ENCODE peak calls at places on chromosomes 6 and 20, in nine cellular contexts. H is transverse colon, S is tibial nerve, Z is epithelial cell of esophagus, Y is coronary artery, J is fibroblast of mammary gland, K is GM23338, F is stomach, U is ovary. O is an unnamed sample.
A peak's percentile ranks its signal among the peaks of the same experiment; 100 is the strongest.

GRCh38 chr6:35677456-35677855 is 11.3 kb downstream of the FKBP5 start:
- DNase-seq in S (no peak), J (no peak), K (no peak), Y (no peak), H (no peak), Z (no peak), F (peak; percentile 54), U (no peak), O (no peak)

GRCh38 chr6:2918936-2919335 is 15.8 kb upstream of the SERPINB9 start:
- DNase-seq in Y (peak; percentile 5), F (no peak), Z (no peak), K (no peak), U (no peak), H (no peak), J (no peak), S (no peak), O (no peak)

GRCh38 chr6:5619249-5619648 is 357.9 kb downstream of the FARS2 start:
- DNase-seq in J (no peak), Z (no peak), S (no peak), K (no peak), F (no peak), U (no peak), H (no peak), Y (no peak), O (no peak)

GRCh38 chr6:20882014-20882413 is 347.8 kb downstream of the CDKAL1 start:
- DNase-seq in U (no peak), J (no peak), Y (no peak), H (no peak), F (no peak), S (no peak), K (peak; percentile 87), Z (no peak), O (no peak)

GRCh38 chr20:9689041-9689440 is 149.8 kb downstream of the PAK5 start:
- DNase-seq in Y (no peak), K (no peak), H (no peak), J (no peak), U (no peak), S (no peak), Z (no peak), F (no peak), O (no peak)

GRCh38 chr20:10922941-10923340 is 249.1 kb upstream of the JAG1 start:
- DNase-seq in Z (peak; percentile 83), K (no peak), Y (no peak), J (peak; percentile 91), F (no peak), U (no peak), S (no peak), H (no peak), O (peak; percentile 84)

GRCh38 chr6:33428219-33428890 is 8.5 kb downstream of the SYNGAP1 start:
- DNase-seq in Y (no peak), J (peak; percentile 35), K (peak; percentile 57), S (no peak), Z (peak; percentile 70), U (no peak), H (peak; percentile 37), F (no peak), O (no peak)

GRCh38 chr6:121732641-121733040 is 297.2 kb downstream of the GJA1 start:
- DNase-seq in K (no peak), S (no peak), J (peak; percentile 40), U (no peak), Z (no peak), Y (no peak), H (no peak), F (no peak), O (no peak)

GRCh38 chr20:6582449-6582848 is 185.0 kb upstream of the BMP2 start:
- DNase-seq in K (no peak), S (no peak), Y (no peak), U (no peak), F (no peak), Z (peak; percentile 35), J (no peak), H (no peak), O (no peak)

GRCh38 chr6:45327956-45328522 is at the start of gene RUNX2:
- DNase-seq in Y (no peak), S (no peak), H (no peak), J (peak; percentile 95), K (peak; percentile 28), U (no peak), F (no peak), Z (peak; percentile 13), O (peak; percentile 71)

GRCh38 chr20:7375905-7376304 is 564.4 kb downstream of the HAO1 start:
- DNase-seq in S (no peak), K (peak; percentile 44), H (no peak), Z (peak; percentile 48), Y (no peak), J (peak; percentile 35), F (no peak), U (no peak), O (no peak)

GRCh38 chr6:160147146-160147536 is 25.5 kb downstream of the SLC22A1 start:
- DNase-seq in Y (no peak), H (no peak), K (no peak), Z (no peak), F (no peak), U (no peak), S (no peak), J (no peak), O (no peak)

GRCh38 chr6:7243188-7243942 is 69.6 kb downstream of the SSR1 start:
- DNase-seq in F (no peak), Z (peak; percentile 63), K (peak; percentile 91), J (peak; percentile 70), H (peak; percentile 40), S (no peak), U (peak; percentile 62), Y (no peak), O (no peak)

GRCh38 chr20:22374678-22375590 is 209.4 kb downstream of the FOXA2 start:
- DNase-seq in J (peak; percentile 61), Y (no peak), U (no peak), S (no peak), Z (peak; percentile 76), K (peak; percentile 34), F (no peak), H (no peak), O (no peak)

GRCh38 chr6:99270852-99271251 is 78.6 kb downstream of the FAXC start:
- DNase-seq in J (no peak), U (peak; percentile 29), H (no peak), F (no peak), Y (no peak), S (no peak), Z (no peak), K (no peak), O (no peak)

GRCh38 chr20:23444859-23445258 is 5.4 kb downstream of the CSTL1 start:
- DNase-seq in S (no peak), K (no peak), U (no peak), H (no peak), Z (no peak), J (no peak), Y (no peak), F (no peak), O (no peak)

GRCh38 chr6:161233986-161234620 is 39.8 kb downstream of the AGPAT4 start:
- DNase-seq in J (peak; percentile 95), U (peak; percentile 87), K (no peak), Z (peak; percentile 88), S (peak; percentile 36), Y (peak; percentile 72), H (peak; percentile 51), F (peak; percentile 37), O (peak; percentile 75)

GRCh38 chr20:24060851-24061590 is 72.4 kb upstream of the GGTLC1 start:
- DNase-seq in Y (no peak), K (peak; percentile 52), F (no peak), Z (no peak), S (no peak), H (no peak), J (no peak), U (no peak), O (no peak)

GRCh38 chr20:50730765-50731054 is 670 bp upstream of the PARD6B start:
- DNase-seq in U (no peak), F (no peak), Z (no peak), K (no peak), S (no peak), J (no peak), Y (no peak), H (no peak), O (no peak)

GRCh38 chr20:60500038-60500701 is 541.9 kb downstream of the CDH26 start:
- DNase-seq in H (no peak), U (no peak), S (no peak), K (no peak), Y (no peak), F (no peak), Z (no peak), J (no peak), O (no peak)
- TF ChIP-seq CTCF in H (no peak), U (no peak), S (no peak), K (no peak), Y (no peak), F (no peak), Z (no peak), J (no peak), O (no peak)

GRCh38 chr20:41011551-41012067 is 17.0 kb upstream of the TOP1 start:
- DNase-seq in U (no peak), H (peak; percentile 58), K (no peak), J (no peak), Y (no peak), S (no peak), Z (no peak), F (no peak), O (no peak)
- H3K4me3 ChIP-seq in U (no peak overlapping the region), H (no peak overlapping the region), K (no peak overlapping the region), J (no peak overlapping the region), Y (no peak overlapping the region), S (no peak overlapping the region), Z (no peak overlapping the region), F (no peak overlapping the region), O (no peak overlapping the region)

GRCh38 chr6:13765570-13765969 is 48.8 kb downstream of the MCUR1 start:
- DNase-seq in Z (peak; percentile 43), H (no peak), S (no peak), Y (no peak), F (no peak), K (no peak), J (peak; percentile 59), U (no peak), O (no peak)

GRCh38 chr6:13764996-13765395 is 49.4 kb downstream of the MCUR1 start:
- DNase-seq in Y (no peak), H (no peak), J (no peak), Z (no peak), F (no peak), K (no peak), S (no peak), U (no peak), O (no peak)

GRCh38 chr6:13766201-13766634 is 48.1 kb downstream of the MCUR1 start:
- DNase-seq in H (no peak), K (no peak), U (no peak), J (peak; percentile 70), Z (peak; percentile 59), Y (no peak), F (no peak), S (no peak), O (peak; percentile 28)

GRCh38 chr6:13769034-13769654 is 45.2 kb downstream of the MCUR1 start:
- DNase-seq in K (no peak), Z (no peak), S (no peak), H (no peak), J (no peak), F (peak; percentile 22), U (no peak), Y (no peak), O (no peak)

GRCh38 chr6:13767121-13767794 is 47.1 kb downstream of the MCUR1 start:
- DNase-seq in F (no peak), S (peak; percentile 23), Z (no peak), K (peak; percentile 59), J (peak; percentile 60), Y (peak; percentile 78), H (peak; percentile 53), U (peak; percentile 74), O (no peak)
- TF ChIP-seq CTCF in F (no peak), S (peak; percentile 27), Z (no peak), K (peak; percentile 62), J (peak; percentile 3), Y (no peak), H (no peak), U (no peak), O (peak; percentile 2)

GRCh38 chr6:117548797-117549301 is 53.5 kb downstream of the GOPC start:
- DNase-seq in U (no peak), Y (no peak), H (no peak), J (no peak), F (no peak), S (no peak), Z (peak; percentile 70), K (peak; percentile 21), O (no peak)
- H3K4me3 ChIP-seq in U (no peak overlapping the region), Y (no peak overlapping the region), H (no peak overlapping the region), J (no peak overlapping the region), F (no peak overlapping the region), S (no peak overlapping the region), Z (no peak overlapping the region), K (peak overlapping the region; percentile 65), O (no peak overlapping the region)

O was measured in AG04449.